ENCODE peak calls at places on chromosomes 13 and 19, in five cellular contexts. H is mesothelial cell of epicardium; S is bronchial epithelial cell; O is fibroblast of lung; G is CD8-positive, alpha-beta T cell. I is an unnamed sample.
A peak's percentile ranks its signal among the peaks of the same experiment; 100 is the strongest.

GRCh38 chr19:42281175-42282035 is 12.4 kb downstream of the CIC start:
- DNase-seq in H (no peak), S (peak; percentile 59), O (peak; percentile 75), G (no peak), I (no peak)

GRCh38 chr13:57030671-57031070 is 110.0 kb upstream of the PRR20A start:
- DNase-seq in H (no peak), S (no peak), O (no peak), G (no peak), I (no peak)

GRCh38 chr13:93963266-93964131 is 516.0 kb downstream of the DCT start:
- DNase-seq in H (no peak), S (peak; percentile 16), O (peak; percentile 62), G (no peak), I (no peak)

GRCh38 chr13:106161186-106161585 is 374.3 kb downstream of the EFNB2 start:
- DNase-seq in H (no peak), S (no peak), O (no peak), G (no peak), I (no peak)

GRCh38 chr13:110556224-110556606 is 5.3 kb downstream of the RAB20 start:
- DNase-seq in H (no peak), S (no peak), O (no peak), G (no peak), I (no peak)

GRCh38 chr13:77544365-77544764 is 8.9 kb downstream of the SCEL start:
- DNase-seq in H (peak; percentile 56), S (peak; percentile 31), O (peak; percentile 70), G (no peak), I (no peak)

GRCh38 chr13:105665284-105665683 is 870.2 kb downstream of the EFNB2 start:
- DNase-seq in H (no peak), S (peak; percentile 88), O (peak; percentile 92), G (no peak), I (no peak)

GRCh38 chr19:46798713-46799112 is 10.3 kb upstream of the SLC1A5 start:
- DNase-seq in H (no peak), S (no peak), O (no peak), G (no peak), I (no peak)

GRCh38 chr19:17069249-17069648 is 6.0 kb downstream of the HAUS8 start:
- DNase-seq in H (no peak), S (no peak), O (no peak), G (no peak), I (no peak)

GRCh38 chr13:44116562-44117315 is 237.0 kb downstream of the LACC1 start:
- DNase-seq in H (no peak), S (no peak), O (peak; percentile 6), G (no peak), I (no peak)

GRCh38 chr19:43738780-43739211 is 16.0 kb downstream of the SMG9 start:
- DNase-seq in H (no peak), S (no peak), O (peak; percentile 33), G (no peak), I (no peak)

GRCh38 chr19:6720369-6721112 is at the start of gene C3:
- DNase-seq in H (no peak), S (peak; percentile 68), O (no peak), G (no peak), I (no peak)

GRCh38 chr13:107020393-107020792 is 452.5 kb upstream of the ARGLU1 start:
- DNase-seq in H (no peak), S (no peak), O (peak; percentile 63), G (no peak), I (no peak)

GRCh38 chr13:44816701-44817684 is 172.3 kb downstream of the NUFIP1 start:
- DNase-seq in H (no peak), S (peak; percentile 50), O (peak; percentile 67), G (no peak), I (no peak)

GRCh38 chr13:40087021-40088002 is 431.9 kb downstream of the COG6 start:
- DNase-seq in H (no peak), S (peak; percentile 63), O (no peak), G (no peak), I (no peak)

GRCh38 chr19:17909017-17909732 is 23.6 kb upstream of the CCDC124 start:
- DNase-seq in H (no peak), S (peak; percentile 26), O (no peak), G (no peak), I (no peak)

GRCh38 chr19:45729774-45730388 is 815 bp downstream of the FBXO46 start:
- DNase-seq in H (no peak), S (peak; percentile 60), O (no peak), G (no peak), I (no peak)

GRCh38 chr19:32037998-32038732 is 307.2 kb upstream of the ZNF507 start:
- DNase-seq in H (peak; percentile 44), S (no peak), O (no peak), G (no peak), I (no peak)

GRCh38 chr19:6580313-6580712 is 10.6 kb downstream of the CD70 start:
- DNase-seq in H (no peak), S (peak; percentile 77), O (peak; percentile 92), G (no peak), I (no peak)

GRCh38 chr19:18205180-18205915 is 1.5 kb upstream of the RAB3A start:
- DNase-seq in H (peak; percentile 69), S (peak; percentile 25), O (peak; percentile 74), G (peak; percentile 72), I (no peak)

GRCh38 chr19:10095948-10096614 is 6.4 kb downstream of the ANGPTL6 start:
- DNase-seq in H (peak; percentile 92), S (peak; percentile 78), O (peak; percentile 80), G (peak; percentile 96), I (peak; percentile 79)

GRCh38 chr19:53328967-53329366 is 4.6 kb upstream of the ZNF845 start:
- DNase-seq in H (no peak), S (no peak), O (no peak), G (no peak), I (no peak)

GRCh38 chr13:52835071-52835793 is 13.2 kb downstream of the PCDH8 start:
- DNase-seq in H (no peak), S (no peak), O (no peak), G (no peak), I (no peak)

GRCh38 chr13:29754486-29754806 is 96.0 kb downstream of the UBL3 start:
- DNase-seq in H (no peak), S (no peak), O (peak; percentile 73), G (no peak), I (no peak)

GRCh38 chr19:4638828-4639530 is at the start of gene TNFAIP8L1:
- DNase-seq in H (peak; percentile 99), S (peak; percentile 70), O (peak; percentile 88), G (peak; percentile 99), I (peak; percentile 97)

GRCh38 chr19:45391346-45391745 is 13.5 kb downstream of the PPP1R13L start:
- DNase-seq in H (no peak), S (no peak), O (no peak), G (no peak), I (no peak)

GRCh38 chr19:19750131-19750841 is 17.4 kb upstream of the ZNF14 start:
- DNase-seq in H (no peak), S (no peak), O (no peak), G (no peak), I (no peak)

GRCh38 chr13:51519839-51520238 is 64.4 kb upstream of the WDFY2 start:
- DNase-seq in H (no peak), S (peak; percentile 86), O (peak; percentile 39), G (no peak), I (no peak)

GRCh38 chr19:8050274-8051096 is 2.1 kb upstream of the CCL25 start:
- DNase-seq in H (peak; percentile 87), S (peak; percentile 42), O (peak; percentile 47), G (peak; percentile 79), I (peak; percentile 73)

GRCh38 chr13:21670006-21670882 is 629 bp upstream of the FGF9 start:
- DNase-seq in H (peak; percentile 80), S (no peak), O (peak; percentile 64), G (peak; percentile 81), I (peak; percentile 63)

GRCh38 chr19:13401388-13401787 is 104.9 kb downstream of the CACNA1A start:
- DNase-seq in H (no peak), S (peak; percentile 29), O (peak; percentile 60), G (no peak), I (no peak)

GRCh38 chr19:57233207-57233606 is 2.4 kb downstream of the AURKC start:
- DNase-seq in H (no peak), S (no peak), O (no peak), G (peak; percentile 9), I (no peak)

GRCh38 chr13:79679334-79679733 is 198.4 kb downstream of the NDFIP2 start:
- DNase-seq in H (peak; percentile 67), S (peak; percentile 65), O (peak; percentile 58), G (no peak), I (peak; percentile 51)

GRCh38 chr19:4399871-4400768 is at the start of gene SH3GL1:
- DNase-seq in H (peak; percentile 97), S (peak; percentile 65), O (peak; percentile 83), G (peak; percentile 97), I (peak; percentile 90)

DNA sequence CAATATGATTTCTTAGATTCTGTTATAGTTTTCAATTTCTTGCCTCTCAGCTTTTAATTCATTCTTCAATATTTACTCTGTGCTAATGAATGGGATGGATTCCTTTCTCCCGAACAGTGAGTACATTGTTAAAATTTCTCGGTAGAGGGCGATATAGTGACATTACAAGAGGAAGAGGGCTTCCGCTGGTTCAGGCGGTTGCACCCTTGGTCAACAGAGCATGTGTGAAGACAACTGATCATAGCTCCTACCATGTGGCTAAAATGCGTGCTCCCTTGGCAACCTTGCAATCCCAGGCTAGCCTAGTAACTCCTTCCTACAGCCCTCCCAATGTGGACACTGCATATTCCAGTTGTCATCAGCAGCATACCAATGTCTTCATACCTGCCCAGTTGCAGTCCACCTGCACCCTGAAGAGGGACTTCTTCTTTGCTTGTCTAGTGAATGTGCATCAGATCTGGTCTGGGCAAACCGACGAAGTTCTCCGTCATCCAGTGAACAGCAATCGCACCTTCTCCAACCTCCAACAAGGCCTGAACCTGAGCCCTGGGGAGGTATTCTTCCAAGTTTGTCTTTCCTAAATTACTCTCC is 653.0 kb upstream of the GPC6 start:
- DNase-seq in H (no peak), S (peak; percentile 21), O (peak; percentile 33), G (no peak), I (no peak)
- TF ChIP-seq CTCF in H (no peak), S (peak; percentile 3), O (peak; percentile 20), G (no peak), I (peak; percentile 57)

GRCh38 chr13:36850790-36851438 is 31.9 kb downstream of the RFXAP start:
- DNase-seq in H (no peak), S (no peak), O (no peak), G (no peak), I (no peak)
- TF ChIP-seq CTCF in H (peak; percentile 41), S (peak; percentile 15), O (peak; percentile 21), G (no peak), I (peak; percentile 40)

GRCh38 chr19:48772503-48772953 is 17.2 kb downstream of the FGF21 start:
- DNase-seq in H (no peak), S (no peak), O (no peak), G (no peak), I (no peak)

GRCh38 chr19:48777139-48777538 is 21.8 kb downstream of the FGF21 start:
- DNase-seq in H (no peak), S (no peak), O (no peak), G (no peak), I (no peak)

GRCh38 chr19:48779636-48780035 is 24.3 kb downstream of the FGF21 start:
- DNase-seq in H (no peak), S (no peak), O (no peak), G (no peak), I (no peak)

GRCh38 chr19:48780684-48781391 is 25.5 kb downstream of the FGF21 start:
- DNase-seq in H (no peak), S (peak; percentile 32), O (peak; percentile 42), G (no peak), I (no peak)

GRCh38 chr19:48777720-48778119 is 22.4 kb downstream of the FGF21 start:
- DNase-seq in H (no peak), S (no peak), O (no peak), G (no peak), I (no peak)
- TF ChIP-seq CTCF in H (no peak), S (no peak), O (no peak), G (no peak), I (no peak)

GRCh38 chr13:60155978-60156377 is 7.8 kb downstream of the DIAPH3 start:
- DNase-seq in H (no peak), S (no peak), O (no peak), G (no peak), I (no peak)
- TF ChIP-seq CTCF in H (no peak), S (no peak), O (peak; percentile 7), G (no peak), I (no peak)